ENCODE peak calls at places on chromosomes 3 and 15, in five cellular contexts. L, G, H, A and V are unnamed samples.

GRCh38 chr3:54891540-54891897 is 36.3 kb downstream of the LRTM1 start:
- DNase-seq in L (peak; percentile 97), G (no peak), H (peak; percentile 89), A (peak; percentile 71), V (peak; percentile 99)

GRCh38 chr3:123244128-123244527 is 42.4 kb downstream of the SEC22A start:
- DNase-seq in L (peak; percentile 12), G (no peak), H (no peak), A (no peak), V (no peak)

GRCh38 chr15:29090617-29091466 is 178.8 kb downstream of the NSMCE3 start:
- DNase-seq in L (no peak), G (no peak), H (no peak), A (peak; percentile 40), V (peak; percentile 46)

GRCh38 chr3:28349397-28350000 is 875 bp upstream of the AZI2 start:
- DNase-seq in L (no peak), G (no peak), H (peak; percentile 26), A (no peak), V (no peak)

GRCh38 chr3:43177092-43177491 is 71.2 kb upstream of the POMGNT2 start:
- DNase-seq in L (no peak), G (no peak), H (peak; percentile 56), A (no peak), V (no peak)

GRCh38 chr3:171495413-171495812 is 35.2 kb upstream of the TNIK start:
- DNase-seq in L (no peak), G (no peak), H (no peak), A (no peak), V (no peak)

GRCh38 chr3:124078978-124079911 is 87.3 kb upstream of the ROPN1 start:
- DNase-seq in L (peak; percentile 9), G (no peak), H (no peak), A (no peak), V (peak; percentile 69)

GRCh38 chr3:118714800-118715199 is 319.8 kb downstream of the IGSF11 start:
- DNase-seq in L (no peak), G (no peak), H (no peak), A (no peak), V (no peak)

GRCh38 chr15:99618941-99619411 is 53.2 kb downstream of the MEF2A start:
- DNase-seq in L (peak; percentile 26), G (no peak), H (no peak), A (no peak), V (peak; percentile 4)

GRCh38 chr3:187994221-187995085 is 159.5 kb upstream of the LPP start:
- DNase-seq in L (peak; percentile 9), G (no peak), H (no peak), A (no peak), V (peak; percentile 71)

GRCh38 chr3:62832569-62832968 is 42.6 kb downstream of the CADPS start:
- DNase-seq in L (no peak), G (no peak), H (no peak), A (no peak), V (no peak)

GRCh38 chr3:110731148-110731547 is 340.5 kb upstream of the NECTIN3 start:
- DNase-seq in L (no peak), G (no peak), H (no peak), A (no peak), V (no peak)

GRCh38 chr3:157373783-157374182 is 62.9 kb upstream of the PTX3 start:
- DNase-seq in L (no peak), G (no peak), H (no peak), A (no peak), V (peak; percentile 75)

GRCh38 chr3:188947401-188947982 is 224.3 kb upstream of the TPRG1 start:
- DNase-seq in L (peak; percentile 85), G (no peak), H (peak; percentile 42), A (peak; percentile 83), V (peak; percentile 91)

GRCh38 chr3:103169289-103169688 is 734.5 kb downstream of the ZPLD1 start:
- DNase-seq in L (peak; percentile 9), G (no peak), H (no peak), A (no peak), V (no peak)

GRCh38 chr3:185280572-185281365 is 26.9 kb upstream of the EHHADH start:
- DNase-seq in L (peak; percentile 57), G (peak; percentile 23), H (no peak), A (no peak), V (peak; percentile 41)

GRCh38 chr15:70374096-70374495 is 276.4 kb upstream of the TLE3 start:
- DNase-seq in L (no peak), G (no peak), H (no peak), A (no peak), V (no peak)

GRCh38 chr3:114974387-114974786 is 172.7 kb downstream of the ZBTB20 start:
- DNase-seq in L (no peak), G (no peak), H (no peak), A (no peak), V (no peak)

GRCh38 chr3:44104668-44105321 is 136.9 kb upstream of the TOPAZ1 start:
- DNase-seq in L (peak; percentile 95), G (peak; percentile 81), H (peak; percentile 94), A (no peak), V (peak; percentile 82)

GRCh38 chr15:48984811-48985352 is 21.2 kb upstream of the SHC4 start:
- DNase-seq in L (no peak), G (no peak), H (no peak), A (no peak), V (no peak)

GRCh38 chr3:125386811-125387210 is 11.7 kb upstream of the ZNF148 start:
- DNase-seq in L (no peak), G (no peak), H (no peak), A (no peak), V (peak; percentile 82)

GRCh38 chr3:83500422-83500821 is 1458.4 kb upstream of the CADM2 start:
- DNase-seq in L (peak; percentile 58), G (no peak), H (peak; percentile 28), A (no peak), V (no peak)

GRCh38 chr3:112074616-112075497 is 11.3 kb upstream of the C3orf52 start:
- DNase-seq in L (peak; percentile 100), G (no peak), H (peak; percentile 97), A (no peak), V (peak; percentile 90)

GRCh38 chr15:39270976-39271375 is 309.9 kb upstream of the THBS1 start:
- DNase-seq in L (peak; percentile 80), G (no peak), H (peak; percentile 18), A (no peak), V (peak; percentile 74)

GRCh38 chr3:117278424-117279190 is 569.0 kb downstream of the TUSC7 start:
- DNase-seq in L (no peak), G (peak; percentile 30), H (peak; percentile 50), A (no peak), V (no peak)

DNA sequence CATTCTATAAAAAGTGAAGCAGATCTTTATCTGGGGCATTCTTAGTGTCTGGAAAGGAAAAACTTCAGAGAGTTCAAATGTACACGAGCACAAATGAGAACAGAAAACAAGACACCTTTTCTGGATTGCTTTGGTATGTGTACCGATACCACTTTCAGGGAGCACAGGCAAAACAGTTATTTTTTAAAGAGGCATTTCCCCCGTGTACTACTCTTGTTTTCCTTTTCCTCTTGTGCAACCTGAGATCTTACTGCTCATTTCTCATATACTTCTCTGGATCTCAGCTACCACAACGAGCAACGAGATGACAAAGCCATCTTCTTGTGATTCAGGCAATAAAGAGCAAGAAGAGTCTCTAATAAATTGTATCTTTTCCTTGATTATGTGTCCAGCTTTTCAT is 463.6 kb downstream of the SHQ1 start:
- DNase-seq in L (no peak), G (no peak), H (no peak), A (no peak), V (no peak)
- H3K4me3 ChIP-seq in L (no peak overlapping the region), G (no peak overlapping the region), H (no peak overlapping the region), A (no peak overlapping the region), V (no peak overlapping the region)

DNA sequence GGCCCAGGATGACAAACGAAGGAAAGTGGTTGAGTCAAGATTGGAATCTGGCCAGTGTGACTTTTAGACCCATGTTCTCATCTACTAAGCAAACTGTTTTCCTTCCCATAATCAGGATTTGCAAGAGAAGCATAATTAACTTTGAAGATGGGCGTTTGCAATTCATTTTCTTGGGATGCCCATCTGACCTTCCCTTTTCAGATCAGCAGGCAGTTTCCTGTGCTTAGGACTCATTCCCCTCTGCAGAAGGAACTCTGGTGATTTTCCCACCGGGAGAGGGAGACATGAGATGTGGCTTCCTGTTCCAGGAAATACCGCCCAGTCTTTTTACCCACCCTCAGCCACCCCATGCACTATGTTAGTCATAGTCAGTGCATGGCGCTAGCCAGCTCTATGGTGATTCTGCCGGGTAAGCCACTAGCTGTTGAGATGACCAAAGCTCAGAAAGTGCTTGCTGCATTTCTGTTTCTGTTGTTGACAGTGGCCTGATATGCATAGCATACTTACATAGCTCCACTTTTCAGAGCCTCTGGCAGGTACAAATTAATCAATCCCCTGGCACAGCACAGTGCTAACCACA is 129.4 kb downstream of the VGLL4 start:
- DNase-seq in L (no peak), G (no peak), H (peak; percentile 55), A (peak; percentile 82), V (peak; percentile 79)
- H3K4me3 ChIP-seq in L (no peak overlapping the region), G (no peak overlapping the region), H (no peak overlapping the region), A (no peak overlapping the region), V (no peak overlapping the region)

DNA sequence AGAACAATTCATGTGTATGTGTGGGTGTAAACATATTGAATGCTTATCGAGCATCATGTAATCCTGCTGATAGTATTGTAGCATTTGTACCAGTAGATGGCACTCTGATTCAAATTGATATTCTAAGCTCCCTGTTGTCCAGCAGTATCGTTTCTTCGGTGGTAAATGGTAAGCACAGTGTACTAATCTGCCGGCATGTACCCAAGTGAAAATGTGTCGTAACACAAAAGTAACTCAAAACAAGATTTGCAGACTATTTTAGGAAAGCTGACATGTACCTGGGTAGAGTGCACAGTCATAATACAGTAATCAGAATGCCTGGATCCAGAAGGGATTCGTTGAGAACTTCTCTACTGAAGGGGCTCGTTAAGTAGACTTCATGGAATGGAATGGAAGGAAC is 31.7 kb upstream of the MNS1 start:
- DNase-seq in L (peak; percentile 48), G (peak; percentile 31), H (peak; percentile 31), A (no peak), V (peak; percentile 81)
- H3K4me3 ChIP-seq in L (no peak overlapping the region), G (no peak overlapping the region), H (no peak overlapping the region), A (no peak overlapping the region), V (peak overlapping the region; percentile 34)

GRCh38 chr15:40338921-40339620 is 1.7 kb downstream of the CCDC9B start:
- DNase-seq in L (peak; percentile 96), G (no peak), H (peak; percentile 82), A (peak; percentile 82), V (peak; percentile 91)

GRCh38 chr15:40339621-40339945 is 1.2 kb downstream of the CCDC9B start:
- DNase-seq in L (no peak), G (no peak), H (no peak), A (no peak), V (no peak)

GRCh38 chr15:40340038-40340739 is 550 bp downstream of the CCDC9B start:
- DNase-seq in L (no peak), G (no peak), H (no peak), A (peak; percentile 93), V (peak; percentile 71)

GRCh38 chr15:40342421-40343313 is 1.9 kb upstream of the CCDC9B start:
- DNase-seq in L (peak; percentile 74), G (no peak), H (no peak), A (no peak), V (peak; percentile 37)

DNA sequence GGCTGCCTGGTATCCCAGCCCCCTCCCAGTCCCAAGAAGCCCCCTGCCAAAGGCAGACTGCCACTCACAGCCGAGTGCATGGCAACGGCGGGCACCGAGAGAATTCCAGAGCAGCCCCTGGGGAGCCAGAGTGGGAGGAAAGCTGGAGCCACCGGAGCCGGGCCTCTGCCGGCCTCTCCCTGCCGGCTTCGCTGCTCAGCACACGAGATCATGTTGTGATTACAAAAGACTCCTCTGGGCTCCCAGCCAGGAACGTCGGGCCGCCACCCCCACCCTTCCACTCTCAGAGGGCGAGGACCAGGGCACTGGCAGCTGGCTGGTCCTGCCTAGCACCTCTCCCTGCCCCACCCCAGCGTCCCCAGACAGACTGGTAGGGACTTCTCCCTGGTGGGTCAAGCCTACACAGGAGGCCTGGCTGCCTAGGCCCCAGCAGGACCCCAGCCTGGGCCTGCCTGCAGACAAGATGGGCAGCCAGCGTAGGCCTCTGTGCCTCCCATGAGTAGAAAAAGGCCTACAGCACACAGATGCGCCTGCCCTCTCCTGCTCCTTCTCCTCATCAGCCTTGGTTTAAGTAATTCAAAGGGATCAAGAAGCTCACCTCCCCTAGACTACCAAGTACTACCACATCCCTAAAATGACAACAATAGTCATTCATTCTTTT is at the start of gene CCDC9B:
- DNase-seq in L (peak; percentile 83), G (no peak), H (peak; percentile 54), A (peak; percentile 95), V (peak; percentile 90)
- H3K4me3 ChIP-seq in L (peak within 1 kb of the TSS; percentile 75), G (no peak within 1 kb of the TSS), H (peak within 1 kb of the TSS; percentile 46), A (no peak within 1 kb of the TSS), V (peak within 1 kb of the TSS; percentile 51)